ENCODE peak calls at places on chromosomes 1 and 21, in four cellular contexts. R is breast epithelium, M is heart left ventricle, Q is ovary. S is an unnamed sample.

GRCh38 chr1:154337253-154337894 is 12.0 kb downstream of the ATP8B2 start:
- DNase-seq in R (no peak), M (no peak), Q (no peak), S (no peak)

GRCh38 chr1:25073640-25074270 is 143.7 kb upstream of the RUNX3 start:
- DNase-seq in R (peak; percentile 45), M (no peak), Q (no peak), S (peak; percentile 43)

GRCh38 chr1:3888301-3888700 is 11.8 kb downstream of the C1orf174 start:
- DNase-seq in R (no peak), M (no peak), Q (no peak), S (peak; percentile 66)

GRCh38 chr1:223707270-223708000 is 4.9 kb upstream of the CAPN2 start:
- DNase-seq in R (peak; percentile 73), M (peak; percentile 46), Q (peak; percentile 87), S (no peak)

GRCh38 chr1:27527857-27528700 is 38.1 kb upstream of the WASF2 start:
- DNase-seq in R (no peak), M (no peak), Q (peak; percentile 76), S (peak; percentile 86)

GRCh38 chr1:8702121-8702520 is 115.3 kb downstream of the RERE start:
- DNase-seq in R (peak; percentile 66), M (no peak), Q (no peak), S (no peak)

GRCh38 chr1:224500802-224501201 is 66.2 kb upstream of the WDR26 start:
- DNase-seq in R (no peak), M (no peak), Q (no peak), S (no peak)

GRCh38 chr1:16150508-16150907 is 5.4 kb downstream of the EPHA2 start:
- DNase-seq in R (no peak), M (no peak), Q (no peak), S (no peak)

GRCh38 chr1:19426294-19427086 is 58.8 kb downstream of the CAPZB start:
- DNase-seq in R (no peak), M (no peak), Q (peak; percentile 45), S (no peak)

GRCh38 chr1:83850849-83851248 is 148.1 kb downstream of the TTLL7 start:
- DNase-seq in R (no peak), M (no peak), Q (no peak), S (no peak)

GRCh38 chr1:215543191-215543606 is 23.9 kb upstream of the KCTD3 start:
- DNase-seq in R (no peak), M (no peak), Q (no peak), S (no peak)

GRCh38 chr1:26184883-26185282 is 5.5 kb upstream of the CATSPER4 start:
- DNase-seq in R (no peak), M (no peak), Q (no peak), S (no peak)

GRCh38 chr1:235068155-235069121 is 60.2 kb downstream of the TOMM20 start:
- DNase-seq in R (peak; percentile 65), M (no peak), Q (no peak), S (no peak)

GRCh38 chr1:151993734-151994496 is at the start of gene S100A10:
- DNase-seq in R (peak; percentile 77), M (peak; percentile 87), Q (peak; percentile 82), S (peak; percentile 93)

GRCh38 chr1:206570529-206570928 is 41.7 kb downstream of the EIF2D start:
- DNase-seq in R (no peak), M (no peak), Q (no peak), S (no peak)
- H3K4me1 ChIP-seq in R (no peaks in the 10 kb centered on the region), M (peaks cover 11% of the 10 kb centered on the region), Q (no peaks in the 10 kb centered on the region), S (peaks cover 99% of the 10 kb centered on the region)

DNA sequence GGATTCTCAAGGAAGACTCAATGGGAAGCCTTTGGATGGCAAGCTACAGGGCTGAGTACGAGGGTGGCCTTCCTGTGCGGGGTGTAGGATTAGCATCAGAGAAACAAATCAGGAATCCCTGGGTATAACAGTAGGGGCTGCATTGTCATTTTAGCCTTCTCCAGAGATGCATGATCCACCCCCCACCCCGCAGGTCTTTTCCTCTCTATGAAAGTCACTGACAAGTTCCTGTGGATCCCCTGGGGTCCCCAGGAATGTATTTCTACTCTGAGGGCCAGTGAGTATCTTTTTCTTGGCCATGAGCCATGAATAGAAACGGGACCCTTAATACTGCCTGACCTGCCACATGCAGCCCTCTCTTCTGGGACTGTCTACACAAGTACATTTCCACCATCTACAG is 473.0 kb upstream of the VAMP3 start:
- DNase-seq in R (no peak), M (no peak), Q (no peak), S (no peak)
- H3K27ac ChIP-seq in R (no peak overlapping the region), M (no peak overlapping the region), Q (no peak overlapping the region), S (no peak overlapping the region)

DNA sequence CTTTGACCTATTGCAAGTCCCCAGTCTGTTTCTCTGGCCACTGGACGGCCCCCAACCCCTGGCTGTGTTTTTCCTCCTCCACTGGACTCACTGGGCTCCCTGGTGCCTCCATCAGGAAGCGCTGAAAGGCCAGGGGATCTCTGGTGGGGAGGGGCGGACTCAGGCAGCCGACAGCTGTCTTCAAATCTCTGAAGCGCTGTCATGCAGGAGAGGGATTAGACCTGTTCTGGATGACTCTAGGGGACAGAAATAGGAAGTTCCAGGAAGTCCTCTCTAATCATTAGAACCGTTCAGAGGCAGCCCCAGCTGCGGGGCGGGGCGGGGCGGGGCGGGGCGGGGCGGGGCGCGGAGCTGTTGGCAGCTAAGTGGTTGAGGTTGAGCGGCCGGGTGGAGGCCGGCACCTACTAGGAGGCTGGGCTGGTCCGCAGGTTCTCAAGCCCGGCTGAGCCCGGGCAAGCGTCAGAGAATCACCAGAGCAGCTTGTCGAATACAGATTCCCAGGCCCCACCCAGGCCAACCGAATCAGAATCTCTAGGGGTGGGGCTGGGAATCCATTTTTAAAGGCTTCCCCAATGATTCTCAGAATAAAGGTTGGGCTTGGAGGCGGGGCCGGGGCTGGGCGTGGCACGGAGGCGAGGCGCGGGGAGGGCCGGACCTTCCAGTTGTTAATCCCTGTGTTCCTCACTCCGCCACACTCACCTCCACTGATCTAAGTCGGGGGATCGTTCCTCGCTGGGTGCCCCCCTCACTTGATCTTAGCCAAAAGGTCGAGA is 11.4 kb upstream of the PHLDA3 start:
- DNase-seq in R (peak; percentile 90), M (peak; percentile 89), Q (peak; percentile 47), S (peak; percentile 92)
- TF ChIP-seq POLR2A in R (no peak), M (no peak), Q (no peak), S (no peak)

GRCh38 chr21:34800797-34801518 is 132.2 kb downstream of the CLIC6 start:
- DNase-seq in R (no peak), M (no peak), Q (no peak), S (no peak)
- H3K4me1 ChIP-seq in R (peaks cover 23% of the 10 kb centered on the region), M (no peaks in the 10 kb centered on the region), Q (peaks cover 1% of the 10 kb centered on the region), S (peaks cover 30% of the 10 kb centered on the region)

GRCh38 chr1:167563579-167564246 is 10.2 kb upstream of the CREG1 start:
- DNase-seq in R (no peak), M (peak; percentile 35), Q (no peak), S (no peak)
- H3K27ac ChIP-seq in R (no peak overlapping the region), M (no peak overlapping the region), Q (no peak overlapping the region), S (peak overlapping the region; percentile 59)

DNA sequence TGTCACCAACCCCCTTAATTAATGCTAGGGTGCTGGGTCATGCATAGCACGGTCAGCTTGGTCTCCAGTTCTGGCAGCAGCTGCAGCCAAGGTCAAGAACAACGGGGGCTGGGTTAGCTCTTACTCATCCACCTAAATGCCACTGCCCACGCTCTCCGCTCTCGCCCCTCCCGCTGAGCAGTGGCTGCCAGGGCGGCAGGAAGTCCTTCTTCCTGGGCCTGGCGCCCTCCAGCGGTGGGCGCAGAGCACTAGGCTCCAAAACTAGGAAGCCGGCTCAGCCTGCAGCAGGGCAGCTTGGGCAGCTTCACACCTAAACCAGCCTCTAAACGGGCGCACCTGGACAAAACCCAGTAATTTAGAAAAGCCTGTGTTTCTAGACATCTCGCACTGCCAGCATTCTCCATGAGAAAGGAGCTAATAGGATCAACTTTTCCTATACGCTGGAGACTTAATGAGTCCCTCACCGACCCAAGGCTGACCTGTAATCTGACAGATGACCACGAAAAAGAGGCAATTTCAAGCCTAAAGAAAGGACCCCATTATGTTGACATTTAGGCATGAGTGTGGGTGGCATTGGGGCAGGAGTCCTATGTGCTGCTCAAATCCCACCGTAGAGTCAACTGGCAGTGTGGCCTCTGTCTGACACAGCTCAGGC is 78.4 kb upstream of the LRRN2 start:
- DNase-seq in R (peak; percentile 70), M (peak; percentile 64), Q (peak; percentile 49), S (peak; percentile 91)
- TF ChIP-seq POLR2A in R (no peak), M (no peak), Q (no peak), S (no peak)